ENCODE peak calls at places on chromosomes 16 and 17, in nine cellular contexts. T, N, U, Y, P, Z, J, K and S are unnamed samples.

GRCh38 chr16:86490859-86491642 is 19.3 kb upstream of the FOXF1 start:
- DNase-seq in T (no peak), N (no peak), U (peak; percentile 73), Y (no peak), P (no peak), Z (no peak), J (peak; percentile 83), K (no peak), S (no peak)

GRCh38 chr17:60169921-60170817 is 20.4 kb downstream of the CA4 start:
- DNase-seq in T (no peak), N (no peak), U (peak; percentile 48), Y (no peak), P (no peak), Z (no peak), J (peak; percentile 29), K (peak; percentile 71), S (no peak)

GRCh38 chr16:57147381-57148191 is 38.3 kb downstream of the PSME3IP1 start:
- DNase-seq in T (no peak), N (no peak), U (peak; percentile 57), Y (no peak), P (no peak), Z (no peak), J (no peak), K (peak; percentile 27), S (no peak)

GRCh38 chr16:15548482-15548891 is 94.5 kb downstream of the MARF1 start:
- DNase-seq in T (no peak), N (peak; percentile 72), U (no peak), Y (no peak), P (no peak), Z (no peak), J (peak; percentile 15), K (no peak), S (no peak)

GRCh38 chr17:17750881-17751280 is 69.6 kb downstream of the RAI1 start:
- DNase-seq in T (no peak), N (no peak), U (no peak), Y (peak; percentile 54), P (peak; percentile 30), Z (peak; percentile 79), J (no peak), K (no peak), S (no peak)

GRCh38 chr17:42509409-42509808 is 26.6 kb upstream of the NAGLU start:
- DNase-seq in T (no peak), N (no peak), U (no peak), Y (no peak), P (no peak), Z (no peak), J (no peak), K (no peak), S (no peak)

GRCh38 chr16:75265911-75266701 is 14.7 kb upstream of the BCAR1 start:
- DNase-seq in T (no peak), N (peak; percentile 82), U (peak; percentile 62), Y (peak; percentile 32), P (no peak), Z (peak; percentile 78), J (peak; percentile 77), K (peak; percentile 79), S (peak; percentile 93)

GRCh38 chr17:7348478-7349242 is 3.3 kb upstream of the KCTD11 start:
- DNase-seq in T (no peak), N (no peak), U (no peak), Y (no peak), P (no peak), Z (no peak), J (no peak), K (peak; percentile 62), S (no peak)

GRCh38 chr17:18009609-18010420 is 29.2 kb downstream of the ATPAF2 start:
- DNase-seq in T (no peak), N (no peak), U (no peak), Y (no peak), P (no peak), Z (no peak), J (no peak), K (no peak), S (no peak)

GRCh38 chr16:86631441-86631840 is 53.1 kb downstream of the FOXL1 start:
- DNase-seq in T (no peak), N (no peak), U (peak; percentile 92), Y (no peak), P (no peak), Z (no peak), J (peak; percentile 54), K (no peak), S (no peak)

GRCh38 chr17:66511125-66511524 is 208.7 kb downstream of the PRKCA start:
- DNase-seq in T (no peak), N (no peak), U (no peak), Y (no peak), P (no peak), Z (no peak), J (no peak), K (no peak), S (no peak)

GRCh38 chr16:17161034-17161433 is 309.7 kb downstream of the XYLT1 start:
- DNase-seq in T (no peak), N (no peak), U (no peak), Y (no peak), P (no peak), Z (no peak), J (peak; percentile 14), K (no peak), S (no peak)

GRCh38 chr17:40062347-40063033 is at the start of gene THRA:
- DNase-seq in T (peak; percentile 58), N (peak; percentile 71), U (no peak), Y (peak; percentile 68), P (peak; percentile 60), Z (peak; percentile 84), J (peak; percentile 42), K (peak; percentile 66), S (peak; percentile 71)

GRCh38 chr17:20961551-20961950 is 81.3 kb downstream of the USP22 start:
- DNase-seq in T (no peak), N (no peak), U (no peak), Y (no peak), P (no peak), Z (no peak), J (no peak), K (no peak), S (no peak)